ENCODE peak calls at places on chromosomes 4 and X, in eight cellular contexts. One of them, this sample, is unnamed.

GRCh38 chr4:182885022-182885737 is 32.0 kb downstream of the DCTD start:
- DNase-seq in lower lobe of right lung: no peak
- DNase-seq in kidney: no peak
- DNase-seq in choroid plexus epithelial cell: peak
- DNase-seq in IMR-90: no peak
- DNase-seq in pancreas: no peak
- DNase-seq in PC-3: no peak
- DNase-seq in coronary artery: no peak
- DNase-seq in this sample: no peak

GRCh38 chr4:111957131-111957530 is 188.1 kb upstream of the FAM241A start:
- DNase-seq in IMR-90: no peak
- DNase-seq in kidney: no peak
- DNase-seq in pancreas: no peak
- DNase-seq in coronary artery: no peak
- DNase-seq in lower lobe of right lung: no peak
- DNase-seq in PC-3: no peak
- DNase-seq in choroid plexus epithelial cell: no peak
- DNase-seq in this sample: no peak

GRCh38 chr4:17490575-17491059 is 21.3 kb downstream of the QDPR start:
- DNase-seq in PC-3: no peak
- DNase-seq in IMR-90: no peak
- DNase-seq in kidney: no peak
- DNase-seq in pancreas: no peak
- DNase-seq in lower lobe of right lung: no peak
- DNase-seq in choroid plexus epithelial cell: no peak
- DNase-seq in coronary artery: no peak
- DNase-seq in this sample: no peak

GRCh38 chr4:118814901-118815300 is 21.0 kb downstream of the SEC24D start:
- DNase-seq in kidney: no peak
- DNase-seq in coronary artery: no peak
- DNase-seq in pancreas: no peak
- DNase-seq in choroid plexus epithelial cell: no peak
- DNase-seq in PC-3: no peak
- DNase-seq in IMR-90: no peak
- DNase-seq in lower lobe of right lung: no peak
- DNase-seq in this sample: no peak

GRCh38 chr4:23171971-23172370 is 479.2 kb downstream of the GBA3 start:
- DNase-seq in coronary artery: no peak
- DNase-seq in IMR-90: no peak
- DNase-seq in PC-3: peak
- DNase-seq in choroid plexus epithelial cell: no peak
- DNase-seq in lower lobe of right lung: no peak
- DNase-seq in kidney: no peak
- DNase-seq in pancreas: no peak
- DNase-seq in this sample: peak

GRCh38 chrX:48695524-48695875 is 1.0 kb upstream of the SUV39H1 start:
- DNase-seq in coronary artery: no peak
- DNase-seq in pancreas: no peak
- DNase-seq in lower lobe of right lung: no peak
- DNase-seq in kidney: no peak
- DNase-seq in IMR-90: peak
- DNase-seq in PC-3: peak
- DNase-seq in choroid plexus epithelial cell: peak
- DNase-seq in this sample: no peak

GRCh38 chr4:8501781-8502180 is 61.2 kb downstream of the TRMT44 start:
- DNase-seq in PC-3: no peak
- DNase-seq in lower lobe of right lung: no peak
- DNase-seq in coronary artery: no peak
- DNase-seq in kidney: no peak
- DNase-seq in IMR-90: no peak
- DNase-seq in pancreas: no peak
- DNase-seq in choroid plexus epithelial cell: no peak
- DNase-seq in this sample: no peak

GRCh38 chr4:71553605-71554004 is 214.8 kb downstream of the SLC4A4 start:
- DNase-seq in pancreas: no peak
- DNase-seq in IMR-90: peak
- DNase-seq in kidney: no peak
- DNase-seq in choroid plexus epithelial cell: peak
- DNase-seq in coronary artery: no peak
- DNase-seq in lower lobe of right lung: no peak
- DNase-seq in PC-3: peak
- DNase-seq in this sample: peak

GRCh38 chr4:24705016-24705753 is 90.2 kb upstream of the SOD3 start:
- DNase-seq in IMR-90: no peak
- DNase-seq in kidney: no peak
- DNase-seq in PC-3: no peak
- DNase-seq in coronary artery: no peak
- DNase-seq in pancreas: no peak
- DNase-seq in choroid plexus epithelial cell: no peak
- DNase-seq in lower lobe of right lung: no peak
- DNase-seq in this sample: no peak

GRCh38 chr4:145816091-145816490 is 122.5 kb downstream of the ZNF827 start:
- DNase-seq in lower lobe of right lung: no peak
- DNase-seq in PC-3: no peak
- DNase-seq in pancreas: no peak
- DNase-seq in choroid plexus epithelial cell: no peak
- DNase-seq in kidney: no peak
- DNase-seq in coronary artery: no peak
- DNase-seq in IMR-90: no peak
- DNase-seq in this sample: peak

GRCh38 chr4:139718833-139719232 is 53.2 kb downstream of the MGST2 start:
- DNase-seq in kidney: no peak
- DNase-seq in lower lobe of right lung: no peak
- DNase-seq in pancreas: no peak
- DNase-seq in coronary artery: no peak
- DNase-seq in choroid plexus epithelial cell: no peak
- DNase-seq in PC-3: no peak
- DNase-seq in IMR-90: no peak
- DNase-seq in this sample: no peak

GRCh38 chr4:82463221-82463620 is 32.8 kb downstream of the ENOPH1 start:
- DNase-seq in choroid plexus epithelial cell: no peak
- DNase-seq in pancreas: no peak
- DNase-seq in IMR-90: no peak
- DNase-seq in coronary artery: no peak
- DNase-seq in lower lobe of right lung: no peak
- DNase-seq in PC-3: no peak
- DNase-seq in kidney: no peak
- DNase-seq in this sample: no peak

GRCh38 chr4:15610855-15611254 is 44.3 kb downstream of the FBXL5 start:
- DNase-seq in coronary artery: no peak
- DNase-seq in IMR-90: no peak
- DNase-seq in lower lobe of right lung: no peak
- DNase-seq in kidney: no peak
- DNase-seq in PC-3: no peak
- DNase-seq in choroid plexus epithelial cell: no peak
- DNase-seq in pancreas: no peak
- DNase-seq in this sample: no peak

GRCh38 chr4:76305971-76306881 is at the start of gene STBD1:
- DNase-seq in lower lobe of right lung: peak
- DNase-seq in coronary artery: peak
- DNase-seq in kidney: peak
- DNase-seq in PC-3: peak
- DNase-seq in choroid plexus epithelial cell: peak
- DNase-seq in pancreas: peak
- DNase-seq in IMR-90: peak
- DNase-seq in this sample: peak

GRCh38 chr4:81084029-81084428 is 53.5 kb downstream of the BMP3 start:
- DNase-seq in choroid plexus epithelial cell: peak
- DNase-seq in coronary artery: no peak
- DNase-seq in pancreas: no peak
- DNase-seq in PC-3: peak
- DNase-seq in IMR-90: peak
- DNase-seq in lower lobe of right lung: no peak
- DNase-seq in kidney: no peak
- DNase-seq in this sample: peak

GRCh38 chr4:81404294-81404693 is 67.4 kb downstream of the RASGEF1B start:
- DNase-seq in choroid plexus epithelial cell: peak
- DNase-seq in PC-3: peak
- DNase-seq in lower lobe of right lung: no peak
- DNase-seq in coronary artery: no peak
- DNase-seq in pancreas: no peak
- DNase-seq in IMR-90: peak
- DNase-seq in kidney: no peak
- DNase-seq in this sample: peak

GRCh38 chr4:55396305-55397023 is 707 bp downstream of the TMEM165 start:
- DNase-seq in pancreas: peak
- DNase-seq in IMR-90: peak
- DNase-seq in lower lobe of right lung: peak
- DNase-seq in coronary artery: peak
- DNase-seq in choroid plexus epithelial cell: peak
- DNase-seq in kidney: peak
- DNase-seq in PC-3: peak
- DNase-seq in this sample: no peak

GRCh38 chrX:55709735-55710134 is 7.8 kb upstream of the RRAGB start:
- DNase-seq in choroid plexus epithelial cell: no peak
- DNase-seq in coronary artery: no peak
- DNase-seq in IMR-90: no peak
- DNase-seq in lower lobe of right lung: no peak
- DNase-seq in PC-3: peak
- DNase-seq in pancreas: no peak
- DNase-seq in kidney: no peak
- DNase-seq in this sample: no peak

GRCh38 chr4:155590751-155591150 is 75.9 kb upstream of the GUCY1A1 start:
- DNase-seq in lower lobe of right lung: no peak
- DNase-seq in choroid plexus epithelial cell: no peak
- DNase-seq in PC-3: no peak
- DNase-seq in kidney: no peak
- DNase-seq in coronary artery: no peak
- DNase-seq in pancreas: no peak
- DNase-seq in IMR-90: no peak
- DNase-seq in this sample: no peak

GRCh38 chr4:56656346-56656643 is 24.8 kb downstream of the HOPX start:
- DNase-seq in pancreas: peak
- DNase-seq in choroid plexus epithelial cell: no peak
- DNase-seq in IMR-90: no peak
- DNase-seq in lower lobe of right lung: no peak
- DNase-seq in PC-3: no peak
- DNase-seq in coronary artery: no peak
- DNase-seq in kidney: peak
- DNase-seq in this sample: no peak

GRCh38 chr4:53494851-53495250 is 96.4 kb downstream of the LNX1 start:
- DNase-seq in PC-3: peak
- DNase-seq in pancreas: no peak
- DNase-seq in IMR-90: no peak
- DNase-seq in kidney: no peak
- DNase-seq in lower lobe of right lung: no peak
- DNase-seq in choroid plexus epithelial cell: no peak
- DNase-seq in coronary artery: no peak
- DNase-seq in this sample: no peak

DNA sequence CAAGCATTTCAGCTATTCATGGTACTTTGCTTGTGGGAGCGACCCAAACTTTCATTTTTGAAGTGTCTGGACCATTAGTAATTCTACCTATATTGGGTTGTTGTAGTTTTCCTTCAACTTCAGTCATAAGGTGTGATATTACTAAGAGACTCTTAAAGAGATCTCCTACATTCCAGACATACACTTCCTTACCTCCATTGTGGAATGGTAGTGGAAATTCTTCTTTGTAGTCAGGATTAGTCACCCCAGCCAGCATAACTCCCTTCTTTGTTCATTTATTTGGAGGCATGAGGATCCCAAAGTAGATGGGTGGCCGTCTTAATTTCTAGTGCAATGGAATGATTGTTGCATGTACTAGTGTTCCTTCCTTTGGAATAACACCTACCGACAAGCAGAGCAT is 991.4 kb downstream of the ARAP2 start:
- DNase-seq in pancreas: no peak
- DNase-seq in lower lobe of right lung: no peak
- DNase-seq in PC-3: peak
- DNase-seq in choroid plexus epithelial cell: no peak
- DNase-seq in IMR-90: no peak
- DNase-seq in coronary artery: no peak
- DNase-seq in kidney: no peak
- DNase-seq in this sample: no peak
- H3K4me3 ChIP-seq in pancreas: no peak
- H3K4me3 ChIP-seq in lower lobe of right lung: no peak
- H3K4me3 ChIP-seq in PC-3: no peak
- H3K4me3 ChIP-seq in choroid plexus epithelial cell: no peak
- H3K4me3 ChIP-seq in IMR-90: no peak
- H3K4me3 ChIP-seq in coronary artery: no peak
- H3K4me3 ChIP-seq in kidney: no peak
- H3K4me3 ChIP-seq in this sample: no peak

GRCh38 chrX:50680990-50681389 is 133.0 kb downstream of the SHROOM4 start:
- DNase-seq in lower lobe of right lung: no peak
- DNase-seq in PC-3: peak
- DNase-seq in pancreas: no peak
- DNase-seq in IMR-90: no peak
- DNase-seq in kidney: no peak
- DNase-seq in coronary artery: no peak
- DNase-seq in choroid plexus epithelial cell: peak
- DNase-seq in this sample: no peak
- TF ChIP-seq CTCF in lower lobe of right lung: peak
- TF ChIP-seq CTCF in PC-3: peak
- TF ChIP-seq CTCF in pancreas: no peak
- TF ChIP-seq CTCF in IMR-90: peak
- TF ChIP-seq CTCF in kidney: peak
- TF ChIP-seq CTCF in coronary artery: no peak
- TF ChIP-seq CTCF in choroid plexus epithelial cell: peak
- TF ChIP-seq CTCF in this sample: no peak

GRCh38 chrX:120310861-120311631 is at the start of gene TMEM255A:
- DNase-seq in IMR-90: no peak
- DNase-seq in kidney: peak
- DNase-seq in lower lobe of right lung: peak
- DNase-seq in choroid plexus epithelial cell: no peak
- DNase-seq in coronary artery: no peak
- DNase-seq in pancreas: peak
- DNase-seq in PC-3: no peak
- DNase-seq in this sample: peak
- H3K4me3 ChIP-seq in IMR-90: peak
- H3K4me3 ChIP-seq in kidney: peak
- H3K4me3 ChIP-seq in lower lobe of right lung: peak
- H3K4me3 ChIP-seq in choroid plexus epithelial cell: peak
- H3K4me3 ChIP-seq in coronary artery: peak
- H3K4me3 ChIP-seq in pancreas: no peak
- H3K4me3 ChIP-seq in PC-3: peak
- H3K4me3 ChIP-seq in this sample: peak

DNA sequence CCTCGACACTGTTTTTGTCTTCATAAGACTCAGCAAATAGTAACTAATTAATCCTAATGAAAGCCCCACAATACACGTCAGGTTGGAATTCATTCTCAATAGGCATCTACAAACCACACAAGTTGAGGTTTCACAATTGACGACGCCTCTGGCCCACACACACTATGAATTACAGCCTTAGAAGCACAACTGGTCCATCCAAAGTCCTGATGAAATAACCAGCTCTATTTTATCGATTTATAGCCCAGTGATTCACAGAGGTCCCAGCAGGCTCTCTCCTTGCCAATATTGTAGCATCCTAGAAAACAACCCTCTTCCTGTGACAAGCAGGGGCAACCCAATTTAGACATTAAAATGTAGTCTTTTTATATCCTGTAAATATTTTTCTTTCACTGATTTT is 112.1 kb downstream of the NR3C2 start:
- DNase-seq in pancreas: no peak
- DNase-seq in PC-3: no peak
- DNase-seq in IMR-90: no peak
- DNase-seq in lower lobe of right lung: no peak
- DNase-seq in coronary artery: no peak
- DNase-seq in choroid plexus epithelial cell: no peak
- DNase-seq in kidney: no peak
- DNase-seq in this sample: no peak
- TF ChIP-seq CTCF in pancreas: no peak
- TF ChIP-seq CTCF in PC-3: no peak
- TF ChIP-seq CTCF in IMR-90: no peak
- TF ChIP-seq CTCF in lower lobe of right lung: no peak
- TF ChIP-seq CTCF in coronary artery: no peak
- TF ChIP-seq CTCF in choroid plexus epithelial cell: no peak
- TF ChIP-seq CTCF in kidney: no peak
- TF ChIP-seq CTCF in this sample: no peak

This sample was measured in foreskin fibroblast.